ENCODE peak calls at places on chromosome 11, in nine cellular contexts. One of them, this sample, is unnamed. For H3K4me1, the result is how much of the 10 kb centered on the place peaks cover.

GRCh38 chr11:33778682-33779081 is 4.4 kb upstream of the FBXO3 start:
- DNase-seq in mesenchymal stem cell: peak
- DNase-seq in PC-3: no peak
- DNase-seq in prostate gland: no peak
- DNase-seq in IMR-90: peak
- DNase-seq in OCI-LY7: no peak
- DNase-seq in mammary epithelial cell: no peak
- DNase-seq in PC-9: no peak
- DNase-seq in Panc1: no peak
- DNase-seq in this sample: no peak

GRCh38 chr11:119663279-119663678 is 65.7 kb downstream of the NECTIN1 start:
- DNase-seq in mesenchymal stem cell: no peak
- DNase-seq in PC-3: no peak
- DNase-seq in prostate gland: no peak
- DNase-seq in IMR-90: no peak
- DNase-seq in OCI-LY7: no peak
- DNase-seq in mammary epithelial cell: no peak
- DNase-seq in PC-9: no peak
- DNase-seq in Panc1: no peak
- DNase-seq in this sample: no peak

GRCh38 chr11:78420796-78421209 is 3.2 kb upstream of the GAB2 start:
- DNase-seq in mesenchymal stem cell: peak
- DNase-seq in PC-3: no peak
- DNase-seq in prostate gland: no peak
- DNase-seq in IMR-90: peak
- DNase-seq in OCI-LY7: no peak
- DNase-seq in mammary epithelial cell: peak
- DNase-seq in PC-9: no peak
- DNase-seq in Panc1: no peak
- DNase-seq in this sample: peak

GRCh38 chr11:67268036-67268683 is 1.9 kb downstream of the GRK2 start:
- DNase-seq in mesenchymal stem cell: no peak
- DNase-seq in PC-3: no peak
- DNase-seq in prostate gland: no peak
- DNase-seq in IMR-90: no peak
- DNase-seq in OCI-LY7: peak
- DNase-seq in mammary epithelial cell: no peak
- DNase-seq in PC-9: no peak
- DNase-seq in Panc1: no peak
- DNase-seq in this sample: peak

GRCh38 chr11:6526411-6527135 is 29.5 kb downstream of the DNHD1 start:
- DNase-seq in mesenchymal stem cell: no peak
- DNase-seq in PC-3: no peak
- DNase-seq in prostate gland: no peak
- DNase-seq in IMR-90: no peak
- DNase-seq in OCI-LY7: no peak
- DNase-seq in mammary epithelial cell: no peak
- DNase-seq in PC-9: no peak
- DNase-seq in Panc1: no peak
- DNase-seq in this sample: no peak

GRCh38 chr11:8621147-8621546 is 27.1 kb upstream of the STK33 start:
- DNase-seq in mesenchymal stem cell: no peak
- DNase-seq in PC-3: no peak
- DNase-seq in prostate gland: no peak
- DNase-seq in IMR-90: no peak
- DNase-seq in OCI-LY7: no peak
- DNase-seq in mammary epithelial cell: no peak
- DNase-seq in PC-9: no peak
- DNase-seq in Panc1: no peak
- DNase-seq in this sample: no peak

GRCh38 chr11:120241277-120241676 is 1.3 kb downstream of the POU2F3 start:
- DNase-seq in mesenchymal stem cell: no peak
- DNase-seq in PC-3: no peak
- DNase-seq in prostate gland: peak
- DNase-seq in IMR-90: no peak
- DNase-seq in OCI-LY7: no peak
- DNase-seq in mammary epithelial cell: no peak
- DNase-seq in PC-9: no peak
- DNase-seq in Panc1: no peak
- DNase-seq in this sample: no peak

GRCh38 chr11:68954970-68955958 is 25.5 kb downstream of the MRGPRD start:
- DNase-seq in mesenchymal stem cell: no peak
- DNase-seq in PC-3: peak
- DNase-seq in prostate gland: peak
- DNase-seq in IMR-90: peak
- DNase-seq in OCI-LY7: no peak
- DNase-seq in mammary epithelial cell: no peak
- DNase-seq in PC-9: no peak
- DNase-seq in Panc1: no peak
- DNase-seq in this sample: no peak

GRCh38 chr11:47524200-47524874 is 28.6 kb downstream of the CELF1 start:
- DNase-seq in mesenchymal stem cell: peak
- DNase-seq in PC-3: no peak
- DNase-seq in prostate gland: peak
- DNase-seq in IMR-90: no peak
- DNase-seq in OCI-LY7: no peak
- DNase-seq in mammary epithelial cell: peak
- DNase-seq in PC-9: no peak
- DNase-seq in Panc1: no peak
- DNase-seq in this sample: peak

GRCh38 chr11:14029971-14030531 is 67.5 kb downstream of the SPON1 start:
- DNase-seq in mesenchymal stem cell: no peak
- DNase-seq in PC-3: peak
- DNase-seq in prostate gland: peak
- DNase-seq in IMR-90: peak
- DNase-seq in OCI-LY7: no peak
- DNase-seq in mammary epithelial cell: peak
- DNase-seq in PC-9: no peak
- DNase-seq in Panc1: no peak
- DNase-seq in this sample: peak

GRCh38 chr11:74776546-74776945 is 27.9 kb downstream of the RNF169 start:
- DNase-seq in mesenchymal stem cell: no peak
- DNase-seq in PC-3: no peak
- DNase-seq in prostate gland: no peak
- DNase-seq in IMR-90: no peak
- DNase-seq in OCI-LY7: no peak
- DNase-seq in mammary epithelial cell: no peak
- DNase-seq in PC-9: no peak
- DNase-seq in Panc1: no peak
- DNase-seq in this sample: no peak

GRCh38 chr11:35629914-35630313 is 11.7 kb downstream of the FJX1 start:
- DNase-seq in mesenchymal stem cell: peak
- DNase-seq in PC-3: peak
- DNase-seq in prostate gland: no peak
- DNase-seq in IMR-90: peak
- DNase-seq in OCI-LY7: no peak
- DNase-seq in mammary epithelial cell: peak
- DNase-seq in PC-9: peak
- DNase-seq in Panc1: peak
- DNase-seq in this sample: peak

GRCh38 chr11:104905271-104905670 is 7.0 kb upstream of the CASP12 start:
- DNase-seq in mesenchymal stem cell: no peak
- DNase-seq in PC-3: peak
- DNase-seq in prostate gland: no peak
- DNase-seq in IMR-90: no peak
- DNase-seq in OCI-LY7: no peak
- DNase-seq in mammary epithelial cell: no peak
- DNase-seq in PC-9: no peak
- DNase-seq in Panc1: no peak
- DNase-seq in this sample: no peak

GRCh38 chr11:416757-417621 is 2.2 kb upstream of the SIGIRR start:
- DNase-seq in mesenchymal stem cell: peak
- DNase-seq in PC-3: peak
- DNase-seq in prostate gland: peak
- DNase-seq in IMR-90: no peak
- DNase-seq in OCI-LY7: no peak
- DNase-seq in mammary epithelial cell: peak
- DNase-seq in PC-9: peak
- DNase-seq in Panc1: no peak
- DNase-seq in this sample: no peak

GRCh38 chr11:281486-282161 is 3.4 kb downstream of the NLRP6 start:
- DNase-seq in mesenchymal stem cell: no peak
- DNase-seq in PC-3: no peak
- DNase-seq in prostate gland: no peak
- DNase-seq in IMR-90: no peak
- DNase-seq in OCI-LY7: no peak
- DNase-seq in mammary epithelial cell: no peak
- DNase-seq in PC-9: no peak
- DNase-seq in Panc1: no peak
- DNase-seq in this sample: no peak

GRCh38 chr11:90237004-90237403 is 14.2 kb upstream of the CHORDC1 start:
- DNase-seq in mesenchymal stem cell: no peak
- DNase-seq in PC-3: no peak
- DNase-seq in prostate gland: no peak
- DNase-seq in IMR-90: no peak
- DNase-seq in OCI-LY7: no peak
- DNase-seq in mammary epithelial cell: no peak
- DNase-seq in PC-9: no peak
- DNase-seq in Panc1: no peak
- DNase-seq in this sample: no peak

GRCh38 chr11:17734986-17735822 is 623 bp downstream of the KCNC1 start:
- DNase-seq in mesenchymal stem cell: peak
- DNase-seq in PC-3: peak
- DNase-seq in prostate gland: peak
- DNase-seq in IMR-90: peak
- DNase-seq in OCI-LY7: no peak
- DNase-seq in mammary epithelial cell: peak
- DNase-seq in PC-9: no peak
- DNase-seq in Panc1: no peak
- DNase-seq in this sample: peak

GRCh38 chr11:60725592-60725991 is 1.1 kb downstream of the MS4A18 start:
- DNase-seq in mesenchymal stem cell: no peak
- DNase-seq in PC-3: no peak
- DNase-seq in prostate gland: no peak
- DNase-seq in IMR-90: no peak
- DNase-seq in OCI-LY7: no peak
- DNase-seq in mammary epithelial cell: no peak
- DNase-seq in PC-9: no peak
- DNase-seq in Panc1: no peak
- DNase-seq in this sample: no peak

GRCh38 chr11:10328314-10329090 is 23.6 kb downstream of the ADM start:
- DNase-seq in mesenchymal stem cell: peak
- DNase-seq in PC-3: peak
- DNase-seq in prostate gland: no peak
- DNase-seq in IMR-90: peak
- DNase-seq in OCI-LY7: no peak
- DNase-seq in mammary epithelial cell: peak
- DNase-seq in PC-9: peak
- DNase-seq in Panc1: no peak
- DNase-seq in this sample: no peak

GRCh38 chr11:68165601-68166000 is 44.4 kb upstream of the CHKA start:
- DNase-seq in mesenchymal stem cell: no peak
- DNase-seq in PC-3: no peak
- DNase-seq in prostate gland: no peak
- DNase-seq in IMR-90: no peak
- DNase-seq in OCI-LY7: no peak
- DNase-seq in mammary epithelial cell: no peak
- DNase-seq in PC-9: no peak
- DNase-seq in Panc1: no peak
- DNase-seq in this sample: no peak

GRCh38 chr11:67022961-67023956 is at the start of gene SYT12:
- DNase-seq in mesenchymal stem cell: no peak
- DNase-seq in PC-3: peak
- DNase-seq in prostate gland: no peak
- DNase-seq in IMR-90: no peak
- DNase-seq in OCI-LY7: no peak
- DNase-seq in mammary epithelial cell: no peak
- DNase-seq in PC-9: no peak
- DNase-seq in Panc1: no peak
- DNase-seq in this sample: no peak

GRCh38 chr11:118010738-118011461 is 24.7 kb downstream of the IL10RA start:
- DNase-seq in mesenchymal stem cell: no peak
- DNase-seq in PC-3: no peak
- DNase-seq in prostate gland: no peak
- DNase-seq in IMR-90: no peak
- DNase-seq in OCI-LY7: peak
- DNase-seq in mammary epithelial cell: no peak
- DNase-seq in PC-9: no peak
- DNase-seq in Panc1: no peak
- DNase-seq in this sample: peak
- H3K4me1 ChIP-seq in mesenchymal stem cell: under half
- H3K4me1 ChIP-seq in PC-3: under half
- H3K4me1 ChIP-seq in prostate gland: under half
- H3K4me1 ChIP-seq in IMR-90: under half
- H3K4me1 ChIP-seq in OCI-LY7: half or more
- H3K4me1 ChIP-seq in mammary epithelial cell: under half
- H3K4me1 ChIP-seq in PC-9: under half
- H3K4me1 ChIP-seq in Panc1: under half
- H3K4me1 ChIP-seq in this sample: under half

DNA sequence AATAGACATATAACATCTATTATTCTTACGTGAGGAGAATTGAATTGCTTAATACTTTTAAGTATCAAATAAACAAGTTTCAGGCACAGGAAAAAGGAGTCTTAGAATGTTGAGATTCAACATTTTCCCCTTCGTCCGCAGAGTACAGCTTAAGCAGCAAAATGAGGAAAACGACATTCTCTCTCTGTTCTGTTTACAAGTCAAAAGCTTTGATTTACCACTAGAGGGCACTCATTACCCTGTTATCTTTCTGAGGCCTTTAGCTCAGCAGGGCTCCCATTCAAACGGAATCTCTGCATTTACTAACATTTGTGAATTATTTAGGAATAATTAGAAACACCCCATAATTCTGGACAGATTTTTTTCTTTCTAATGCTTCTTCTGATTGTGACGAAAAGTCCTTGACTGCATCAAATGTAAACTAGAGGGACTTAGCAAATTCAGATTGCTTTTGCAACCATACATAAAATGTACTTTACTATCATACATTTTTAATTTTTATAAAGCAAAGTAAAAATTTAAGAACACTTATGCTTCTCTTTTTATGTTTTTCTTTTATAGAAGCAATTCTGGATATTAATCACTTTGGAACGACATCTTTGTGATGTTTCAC is 75.0 kb downstream of the JRKL start:
- DNase-seq in mesenchymal stem cell: peak
- DNase-seq in PC-3: peak
- DNase-seq in prostate gland: no peak
- DNase-seq in IMR-90: peak
- DNase-seq in OCI-LY7: peak
- DNase-seq in mammary epithelial cell: peak
- DNase-seq in PC-9: peak
- DNase-seq in Panc1: peak
- DNase-seq in this sample: no peak
- H3K4me3 ChIP-seq in mesenchymal stem cell: peak
- H3K4me3 ChIP-seq in PC-3: peak
- H3K4me3 ChIP-seq in prostate gland: no peak
- H3K4me3 ChIP-seq in IMR-90: no peak
- H3K4me3 ChIP-seq in OCI-LY7: no peak
- H3K4me3 ChIP-seq in mammary epithelial cell: no peak
- H3K4me3 ChIP-seq in PC-9: peak
- H3K4me3 ChIP-seq in Panc1: no peak
- H3K4me3 ChIP-seq in this sample: no peak

GRCh38 chr11:101717621-101718020 is 133.8 kb upstream of the TRPC6 start:
- DNase-seq in mesenchymal stem cell: peak
- DNase-seq in PC-3: peak
- DNase-seq in prostate gland: no peak
- DNase-seq in IMR-90: peak
- DNase-seq in OCI-LY7: no peak
- DNase-seq in mammary epithelial cell: peak
- DNase-seq in PC-9: no peak
- DNase-seq in Panc1: no peak
- DNase-seq in this sample: no peak
- H3K27ac ChIP-seq in mesenchymal stem cell: no peak
- H3K27ac ChIP-seq in PC-3: peak
- H3K27ac ChIP-seq in prostate gland: no peak
- H3K27ac ChIP-seq in IMR-90: peak
- H3K27ac ChIP-seq in OCI-LY7: no peak
- H3K27ac ChIP-seq in mammary epithelial cell: peak
- H3K27ac ChIP-seq in PC-9: no peak
- H3K27ac ChIP-seq in Panc1: no peak
- H3K27ac ChIP-seq in this sample: no peak

GRCh38 chr11:116179346-116179850 is 593.4 kb downstream of the BUD13 start:
- DNase-seq in mesenchymal stem cell: no peak
- DNase-seq in PC-3: no peak
- DNase-seq in prostate gland: no peak
- DNase-seq in IMR-90: no peak
- DNase-seq in OCI-LY7: no peak
- DNase-seq in mammary epithelial cell: no peak
- DNase-seq in PC-9: no peak
- DNase-seq in Panc1: no peak
- DNase-seq in this sample: no peak
- H3K4me1 ChIP-seq in mesenchymal stem cell: under half
- H3K4me1 ChIP-seq in PC-3: under half
- H3K4me1 ChIP-seq in prostate gland: under half
- H3K4me1 ChIP-seq in IMR-90: under half
- H3K4me1 ChIP-seq in OCI-LY7: under half
- H3K4me1 ChIP-seq in mammary epithelial cell: under half
- H3K4me1 ChIP-seq in PC-9: under half
- H3K4me1 ChIP-seq in Panc1: under half
- H3K4me1 ChIP-seq in this sample: under half